ENCODE peak calls at places on chromosomes 3 and 15, in five cellular contexts. N is astrocyte of the spinal cord, D is foreskin fibroblast, T is choroid plexus epithelial cell, C is heart left ventricle. H is an unnamed sample.
A peak's percentile ranks its signal among the peaks of the same experiment; 100 is the strongest.

GRCh38 chr3:178982138-178982537 is 89.5 kb downstream of the ZMAT3 start:
- DNase-seq in T (peak; percentile 32), C (no peak), D (no peak), N (peak; percentile 25), H (no peak)

GRCh38 chr3:124846189-124846588 is 41.0 kb downstream of the ITGB5 start:
- DNase-seq in T (peak; percentile 90), N (peak; percentile 73), C (no peak), D (peak; percentile 78), H (peak; percentile 92)

GRCh38 chr3:133970916-133971315 is 58.8 kb downstream of the SLCO2A1 start:
- DNase-seq in N (no peak), D (no peak), T (no peak), C (no peak), H (no peak)

GRCh38 chr3:129560931-129561594 is 18.1 kb downstream of the H1-8 start:
- DNase-seq in T (peak; percentile 77), N (peak; percentile 79), D (peak; percentile 93), C (peak; percentile 90), H (peak; percentile 85)

GRCh38 chr15:90957105-90957790 is 2.6 kb downstream of the RCCD1 start:
- DNase-seq in T (peak; percentile 30), D (peak; percentile 52), C (no peak), N (peak; percentile 41), H (peak; percentile 26)

GRCh38 chr15:45377630-45378148 is 655 bp downstream of the GATM start:
- DNase-seq in C (peak; percentile 71), N (no peak), D (no peak), T (peak; percentile 1), H (no peak)

GRCh38 chr3:152909180-152909883 is 74.4 kb downstream of the P2RY1 start:
- DNase-seq in T (peak; percentile 44), D (no peak), N (peak; percentile 38), C (no peak), H (peak; percentile 72)

GRCh38 chr3:151230644-151231043 is 27.6 kb upstream of the GPR171 start:
- DNase-seq in N (no peak), C (no peak), D (no peak), T (no peak), H (no peak)

GRCh38 chr15:40911693-40912092 is 17.4 kb downstream of the VPS18 start:
- DNase-seq in T (no peak), N (no peak), C (no peak), D (no peak), H (no peak)

GRCh38 chr15:49688135-49688790 is 67.4 kb downstream of the DTWD1 start:
- DNase-seq in D (peak; percentile 48), C (no peak), T (no peak), N (no peak), H (no peak)

GRCh38 chr3:5026046-5026362 is 46.8 kb downstream of the BHLHE40 start:
- DNase-seq in C (no peak), D (no peak), T (no peak), N (no peak), H (no peak)

GRCh38 chr3:102206506-102207145 is 228.2 kb upstream of the ZPLD1 start:
- DNase-seq in D (peak; percentile 74), C (no peak), T (peak; percentile 91), N (peak; percentile 64), H (peak; percentile 79)

GRCh38 chr3:89098964-89099585 is 8.3 kb upstream of the EPHA3 start:
- DNase-seq in T (peak; percentile 84), C (no peak), D (peak; percentile 30), N (peak; percentile 82), H (peak; percentile 71)

GRCh38 chr3:59663076-59663850 is 613.4 kb upstream of the CFAP20DC start:
- DNase-seq in T (no peak), N (no peak), C (no peak), D (no peak), H (no peak)

GRCh38 chr3:51955893-51956770 is 951 bp downstream of the GPR62 start:
- DNase-seq in T (peak; percentile 55), C (peak; percentile 84), N (peak; percentile 38), D (peak; percentile 57), H (peak; percentile 52)

GRCh38 chr3:55828712-55829111 is 341.6 kb upstream of the WNT5A start:
- DNase-seq in D (peak; percentile 13), C (no peak), T (no peak), N (no peak), H (no peak)

DNA sequence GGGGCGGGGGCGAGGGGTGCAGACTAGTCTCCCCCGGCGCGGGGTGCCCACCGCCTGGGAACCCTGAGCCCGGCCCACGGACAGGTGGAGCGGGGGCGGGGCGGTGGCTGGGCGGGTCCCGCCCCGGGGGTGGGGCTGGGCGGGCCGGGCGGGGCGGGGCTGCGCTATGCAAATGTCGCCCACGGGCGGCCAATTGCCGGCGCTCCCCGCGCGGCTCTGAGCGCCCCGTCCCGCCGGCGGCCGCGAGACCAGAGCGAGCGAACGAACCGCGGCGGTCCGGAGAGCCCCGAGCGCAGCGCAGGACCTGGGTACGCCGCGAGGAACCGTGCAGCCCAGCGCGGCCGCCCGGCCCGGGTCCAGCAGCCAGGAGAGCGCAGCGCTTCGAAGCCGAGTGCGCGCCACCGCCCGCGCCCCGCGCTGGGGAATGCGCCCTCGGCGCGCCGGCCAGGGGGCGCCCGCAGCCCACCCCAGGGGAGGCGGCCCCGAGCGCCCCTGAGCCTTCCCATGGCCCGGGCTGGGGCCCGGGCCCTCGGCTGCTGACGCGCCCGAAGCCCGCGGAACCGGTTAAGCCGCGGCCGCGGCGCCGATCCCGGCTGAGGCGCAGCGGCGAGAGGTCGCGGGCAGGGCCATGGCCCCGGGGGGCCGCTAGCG is at the start of gene SEMA3F:
- DNase-seq in D (peak; percentile 62), T (peak; percentile 62), N (peak; percentile 55), C (peak; percentile 81), H (peak; percentile 68)
- TF ChIP-seq CTCF in D (no peak), T (no peak), N (no peak), C (peak; percentile 52), H (no peak)

DNA sequence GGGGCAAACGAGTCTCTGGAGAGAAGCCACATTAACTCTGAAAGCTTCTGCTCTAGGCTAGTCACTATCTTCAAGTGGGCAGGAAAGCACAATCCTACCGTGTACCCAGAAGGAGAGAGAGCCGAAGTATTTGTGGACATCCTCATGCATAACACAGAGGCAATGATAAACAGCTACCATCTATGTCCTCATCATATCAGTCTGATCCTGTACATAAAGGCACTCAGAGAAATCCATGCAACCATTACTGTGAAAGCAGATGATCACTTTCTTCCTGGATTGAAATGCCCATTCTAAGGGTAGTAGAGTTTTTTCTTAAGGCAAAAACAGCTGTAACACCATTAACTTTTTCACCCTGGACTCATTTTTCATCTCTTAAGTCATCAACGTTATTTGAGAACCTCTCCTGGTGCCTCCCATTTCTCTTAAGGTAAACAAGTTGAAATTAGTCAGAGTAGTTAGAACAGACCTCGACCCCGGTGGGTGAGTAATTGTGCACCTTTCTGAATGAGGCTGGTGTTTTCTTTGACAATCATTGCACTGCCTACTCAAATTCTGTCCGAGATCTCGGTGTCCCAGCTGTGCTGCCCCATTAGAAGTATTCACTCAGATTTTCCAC is 327.4 kb downstream of the SHQ1 start:
- DNase-seq in N (peak; percentile 85), D (peak; percentile 35), T (peak; percentile 89), C (no peak), H (no peak)
- H3K4me3 ChIP-seq in N (no peak overlapping the region), D (no peak overlapping the region), T (no peak overlapping the region), C (no peak overlapping the region), H (no peak overlapping the region)

GRCh38 chr3:127791221-127791913 is 30.9 kb downstream of the MGLL start:
- DNase-seq in T (peak; percentile 91), N (peak; percentile 89), C (no peak), D (peak; percentile 82), H (peak; percentile 39)
- TF ChIP-seq CTCF in T (peak; percentile 62), N (peak; percentile 51), C (no peak), D (peak; percentile 53), H (peak; percentile 23)

DNA sequence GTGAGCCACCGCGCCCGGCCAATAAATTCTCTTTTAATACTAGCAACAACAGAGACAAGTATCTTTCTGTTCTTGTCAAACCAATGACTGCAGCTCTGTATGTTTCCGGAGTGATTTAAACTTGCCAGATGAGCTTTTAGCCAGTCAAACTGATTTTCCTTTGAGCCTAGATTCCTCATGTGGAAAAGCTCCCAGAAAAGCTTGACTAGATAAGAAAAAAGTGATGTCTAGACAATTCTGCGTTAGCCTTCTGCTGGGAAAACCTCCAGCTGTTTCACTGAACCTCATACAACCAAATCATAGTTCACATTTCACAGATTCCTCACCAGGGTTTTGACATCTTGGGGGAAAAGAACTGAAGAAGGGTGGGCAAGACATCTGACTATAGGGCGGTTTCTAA is 78.6 kb downstream of the MAGI1 start:
- DNase-seq in C (no peak), D (no peak), T (peak; percentile 67), N (no peak), H (peak; percentile 81)
- H3K4me3 ChIP-seq in C (no peak overlapping the region), D (no peak overlapping the region), T (no peak overlapping the region), N (no peak overlapping the region), H (no peak overlapping the region)

GRCh38 chr3:157180262-157180661 is 20.3 kb upstream of the CCNL1 start:
- DNase-seq in T (no peak), N (no peak), C (no peak), D (no peak), H (no peak)

GRCh38 chr3:157175678-157176077 is 15.7 kb upstream of the CCNL1 start:
- DNase-seq in D (no peak), C (no peak), N (no peak), T (peak; percentile 32), H (no peak)

GRCh38 chr3:157182879-157183278 is 22.9 kb upstream of the CCNL1 start:
- DNase-seq in D (no peak), C (no peak), N (no peak), T (peak; percentile 44), H (no peak)

GRCh38 chr3:157176108-157176507 is 16.2 kb upstream of the CCNL1 start:
- DNase-seq in T (peak; percentile 36), D (peak; percentile 40), N (peak; percentile 37), C (no peak), H (no peak)

DNA sequence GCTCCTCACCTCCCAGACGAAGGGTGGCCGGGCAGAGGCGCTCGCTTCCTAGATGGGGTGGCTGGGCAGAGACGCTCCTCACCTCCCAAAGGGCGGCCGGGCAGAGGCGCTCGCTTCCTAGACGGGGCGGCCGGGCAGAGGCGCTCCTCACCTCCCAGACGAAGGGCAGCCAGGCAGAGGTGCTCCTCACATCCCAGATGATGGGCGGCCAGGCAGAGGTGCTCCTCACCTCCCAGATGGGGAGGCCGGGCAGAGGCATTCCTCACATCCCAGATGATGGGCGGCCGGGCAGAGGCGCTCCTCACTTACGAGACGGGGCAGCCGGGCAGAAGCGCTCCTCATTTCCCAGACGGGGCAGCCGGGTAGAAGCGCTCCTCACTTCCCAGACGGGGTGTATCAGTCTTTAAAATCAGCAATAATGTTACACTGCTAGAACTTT is 19.4 kb upstream of the CCNL1 start:
- DNase-seq in D (no peak), N (no peak), T (no peak), C (no peak), H (no peak)
- TF ChIP-seq CTCF in D (no peak), N (no peak), T (no peak), C (no peak), H (no peak)

DNA sequence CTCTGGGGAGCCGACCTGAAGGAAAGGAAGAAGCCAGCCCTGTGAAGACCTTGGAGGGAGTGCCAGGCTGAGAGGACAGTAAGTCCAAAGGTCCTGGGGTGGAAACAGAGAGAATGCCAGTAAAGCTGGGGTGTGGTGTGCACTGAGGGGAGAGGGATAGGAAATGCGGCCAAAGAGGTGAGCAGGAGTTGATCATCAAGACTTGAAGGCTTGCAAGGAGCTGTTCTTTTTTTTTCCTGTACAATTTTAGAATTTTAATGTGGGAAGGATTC is 73.8 kb downstream of the SYNPR start:
- DNase-seq in C (no peak), T (no peak), D (no peak), N (no peak), H (no peak)
- H3K4me3 ChIP-seq in C (no peak overlapping the region), T (no peak overlapping the region), D (no peak overlapping the region), N (no peak overlapping the region), H (no peak overlapping the region)

H was measured in fibroblast of pulmonary artery.